ENCODE peak calls at places on chromosomes 1 and 21, in four cellular contexts. One of them, this sample, is unnamed.

GRCh38 chr1:234260578-234260977 is 112.7 kb upstream of the COA6 start:
- DNase-seq in AG10803: no peak
- DNase-seq in ovary: no peak
- DNase-seq in tibial artery: no peak
- DNase-seq in this sample: peak

GRCh38 chr1:164310166-164310565 is 248.8 kb upstream of the PBX1 start:
- DNase-seq in AG10803: peak
- DNase-seq in ovary: no peak
- DNase-seq in tibial artery: no peak
- DNase-seq in this sample: peak

GRCh38 chr1:154295408-154296235 is 23.2 kb downstream of the HAX1 start:
- DNase-seq in AG10803: no peak
- DNase-seq in ovary: no peak
- DNase-seq in tibial artery: no peak
- DNase-seq in this sample: no peak

GRCh38 chr1:206505702-206506375 is 1.5 kb upstream of the RASSF5 start:
- DNase-seq in AG10803: peak
- DNase-seq in ovary: no peak
- DNase-seq in tibial artery: no peak
- DNase-seq in this sample: peak

GRCh38 chr1:229388876-229389580 is 44.9 kb downstream of the ACTA1 start:
- DNase-seq in AG10803: peak
- DNase-seq in ovary: no peak
- DNase-seq in tibial artery: no peak
- DNase-seq in this sample: no peak

GRCh38 chr1:54111624-54112023 is 41.2 kb downstream of the CDCP2 start:
- DNase-seq in AG10803: no peak
- DNase-seq in ovary: no peak
- DNase-seq in tibial artery: no peak
- DNase-seq in this sample: no peak

GRCh38 chr1:208278638-208279037 is 34.5 kb upstream of the PLXNA2 start:
- DNase-seq in AG10803: no peak
- DNase-seq in ovary: no peak
- DNase-seq in tibial artery: no peak
- DNase-seq in this sample: no peak

GRCh38 chr1:17919525-17920439 is 164.6 kb downstream of the ACTL8 start:
- DNase-seq in AG10803: peak
- DNase-seq in ovary: no peak
- DNase-seq in tibial artery: no peak
- DNase-seq in this sample: peak

GRCh38 chr1:230632273-230632873 is 9.9 kb upstream of the COG2 start:
- DNase-seq in AG10803: peak
- DNase-seq in ovary: no peak
- DNase-seq in tibial artery: no peak
- DNase-seq in this sample: peak

GRCh38 chr1:165025805-165026204 is 330.7 kb downstream of the LMX1A start:
- DNase-seq in AG10803: no peak
- DNase-seq in ovary: no peak
- DNase-seq in tibial artery: no peak
- DNase-seq in this sample: no peak

GRCh38 chr1:29569971-29570634 is 333.8 kb downstream of the PTPRU start:
- DNase-seq in AG10803: peak
- DNase-seq in ovary: no peak
- DNase-seq in tibial artery: no peak
- DNase-seq in this sample: peak

GRCh38 chr1:101065575-101065974 is 40.0 kb upstream of the DPH5 start:
- DNase-seq in AG10803: no peak
- DNase-seq in ovary: no peak
- DNase-seq in tibial artery: no peak
- DNase-seq in this sample: no peak

GRCh38 chr1:166490437-166490784 is 323.6 kb upstream of the FAM78B start:
- DNase-seq in AG10803: no peak
- DNase-seq in ovary: no peak
- DNase-seq in tibial artery: no peak
- DNase-seq in this sample: no peak

GRCh38 chr21:8993943-8994639 is 1527.3 kb upstream of the TPTE start:
- DNase-seq in AG10803: no peak
- DNase-seq in ovary: no peak
- DNase-seq in tibial artery: no peak
- DNase-seq in this sample: no peak

GRCh38 chr1:27724961-27725373 is 794 bp upstream of the FAM76A start:
- DNase-seq in AG10803: peak
- DNase-seq in ovary: peak
- DNase-seq in tibial artery: peak
- DNase-seq in this sample: peak

GRCh38 chr1:29202053-29202452 is 20.4 kb upstream of the SRSF4 start:
- DNase-seq in AG10803: peak
- DNase-seq in ovary: no peak
- DNase-seq in tibial artery: no peak
- DNase-seq in this sample: no peak

GRCh38 chr1:77416692-77417450 is 135.1 kb downstream of the AK5 start:
- DNase-seq in AG10803: no peak
- DNase-seq in ovary: no peak
- DNase-seq in tibial artery: no peak
- DNase-seq in this sample: peak

GRCh38 chr1:47930215-47930885 is 66.8 kb downstream of the TRABD2B start:
- DNase-seq in AG10803: no peak
- DNase-seq in ovary: no peak
- DNase-seq in tibial artery: no peak
- DNase-seq in this sample: no peak

GRCh38 chr1:19087737-19088594 is 122.1 kb downstream of the UBR4 start:
- DNase-seq in AG10803: no peak
- DNase-seq in ovary: no peak
- DNase-seq in tibial artery: no peak
- DNase-seq in this sample: no peak

GRCh38 chr1:14323665-14324630 is 274.5 kb upstream of the KAZN start:
- DNase-seq in AG10803: no peak
- DNase-seq in ovary: no peak
- DNase-seq in tibial artery: no peak
- DNase-seq in this sample: no peak

GRCh38 chr1:34532113-34532512 is 222.7 kb upstream of the GJB5 start:
- DNase-seq in AG10803: no peak
- DNase-seq in ovary: no peak
- DNase-seq in tibial artery: no peak
- DNase-seq in this sample: no peak

GRCh38 chr1:17194981-17195528 is 9.9 kb upstream of the PADI1 start:
- DNase-seq in AG10803: no peak
- DNase-seq in ovary: no peak
- DNase-seq in tibial artery: no peak
- DNase-seq in this sample: no peak

GRCh38 chr1:101253976-101254660 is 17.3 kb downstream of the S1PR1 start:
- DNase-seq in AG10803: peak
- DNase-seq in ovary: no peak
- DNase-seq in tibial artery: no peak
- DNase-seq in this sample: peak

GRCh38 chr1:209029737-209030136 is 553.8 kb upstream of the CAMK1G start:
- DNase-seq in AG10803: no peak
- DNase-seq in ovary: no peak
- DNase-seq in tibial artery: no peak
- DNase-seq in this sample: no peak

GRCh38 chr1:181087400-181087901 is 1.0 kb upstream of the IER5 start:
- DNase-seq in AG10803: no peak
- DNase-seq in ovary: no peak
- DNase-seq in tibial artery: no peak
- DNase-seq in this sample: no peak

GRCh38 chr1:14565076-14565475 is 33.4 kb upstream of the KAZN start:
- DNase-seq in AG10803: no peak
- DNase-seq in ovary: no peak
- DNase-seq in tibial artery: no peak
- DNase-seq in this sample: no peak

GRCh38 chr1:30655672-30656071 is 67.7 kb downstream of the MATN1 start:
- DNase-seq in AG10803: no peak
- DNase-seq in ovary: no peak
- DNase-seq in tibial artery: no peak
- DNase-seq in this sample: no peak

DNA sequence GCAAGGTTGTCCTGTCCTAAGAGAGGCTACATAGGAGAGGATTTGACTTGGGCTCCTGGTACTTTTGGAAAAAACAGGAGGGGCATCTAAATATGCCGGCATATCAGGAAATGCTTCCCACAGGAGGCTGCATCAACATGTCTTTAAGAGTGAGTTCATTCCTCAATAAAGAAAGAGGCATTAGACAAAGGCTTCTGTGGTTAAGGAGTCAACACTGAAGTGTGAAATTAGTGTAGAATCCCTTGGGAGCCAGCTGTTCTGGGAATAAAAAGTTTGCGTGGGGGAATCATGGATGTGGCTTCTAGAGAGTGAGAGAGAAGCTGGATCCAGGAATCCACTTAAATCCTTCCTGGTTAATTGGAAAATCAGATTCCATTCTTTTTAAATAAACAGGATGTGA is 69.5 kb downstream of the DNM3 start:
- DNase-seq in AG10803: no peak
- DNase-seq in ovary: no peak
- DNase-seq in tibial artery: no peak
- DNase-seq in this sample: no peak
- H3K4me3 ChIP-seq in AG10803: no peak
- H3K4me3 ChIP-seq in ovary: no peak
- H3K4me3 ChIP-seq in tibial artery: no peak
- H3K4me3 ChIP-seq in this sample: no peak

DNA sequence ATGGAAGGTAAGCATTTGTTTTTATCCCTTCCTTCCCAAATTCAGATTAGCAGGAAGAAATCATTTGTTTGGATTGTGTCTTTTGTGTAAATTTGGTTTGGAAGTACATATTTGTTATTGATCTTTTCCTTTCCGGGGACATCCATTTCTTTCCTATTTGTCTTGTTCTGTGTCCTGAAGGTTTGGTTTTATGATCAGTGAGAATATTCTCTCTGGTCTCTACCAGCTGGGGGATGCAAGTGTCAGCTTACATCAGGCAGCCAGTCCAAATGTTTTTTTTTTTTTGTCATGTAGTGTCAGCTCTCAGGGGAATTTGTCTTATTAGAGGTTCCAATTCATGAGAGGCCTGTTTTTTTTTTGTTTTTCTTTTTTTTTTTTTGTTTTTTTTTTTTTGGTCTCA is 479.2 kb upstream of the LRRC7 start:
- DNase-seq in AG10803: no peak
- DNase-seq in ovary: no peak
- DNase-seq in tibial artery: no peak
- DNase-seq in this sample: no peak
- TF ChIP-seq CTCF in AG10803: no peak
- TF ChIP-seq CTCF in ovary: no peak
- TF ChIP-seq CTCF in tibial artery: no peak
- TF ChIP-seq CTCF in this sample: no peak

DNA sequence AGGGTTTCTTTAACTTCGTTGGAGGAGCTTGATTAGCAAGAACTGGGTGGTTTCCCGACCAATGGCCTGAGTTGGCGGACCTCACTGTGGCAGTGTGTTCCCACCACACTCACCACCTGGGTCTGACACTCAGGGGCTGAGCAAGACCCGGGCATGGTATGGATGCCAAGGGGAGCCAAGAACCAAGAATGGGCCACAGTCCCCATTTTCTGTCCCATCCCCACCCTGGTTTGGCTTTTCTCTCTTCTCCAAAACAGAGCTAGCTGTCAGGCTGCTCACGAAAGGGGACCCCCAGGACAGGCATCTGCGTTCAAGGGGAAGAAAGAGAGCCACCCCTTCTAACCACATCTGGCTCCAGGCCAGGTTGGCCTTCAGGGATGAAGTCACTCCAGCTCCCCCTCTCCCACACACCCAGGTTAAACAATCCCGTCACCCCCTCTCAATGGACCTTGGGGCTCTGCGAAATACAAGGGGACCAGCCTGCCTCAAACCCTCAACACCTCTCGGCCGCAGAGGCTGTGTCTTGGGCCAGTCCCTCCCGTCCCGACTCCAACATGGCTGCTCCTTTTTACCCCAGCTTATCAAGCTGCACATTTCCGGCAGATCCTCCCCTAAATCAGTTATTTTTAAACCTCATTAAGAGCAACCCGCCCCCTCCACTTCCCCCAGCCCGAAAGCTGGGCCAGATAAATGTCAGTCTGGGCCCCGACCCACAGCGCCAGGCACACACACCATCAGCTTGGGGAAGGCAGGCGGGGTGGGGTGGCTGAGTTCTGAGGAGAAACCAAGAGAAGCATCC is 3.4 kb downstream of the TAGLN2 start:
- DNase-seq in AG10803: no peak
- DNase-seq in ovary: no peak
- DNase-seq in tibial artery: no peak
- DNase-seq in this sample: peak
- H3K4me3 ChIP-seq in AG10803: peak
- H3K4me3 ChIP-seq in ovary: no peak
- H3K4me3 ChIP-seq in tibial artery: peak
- H3K4me3 ChIP-seq in this sample: peak

GRCh38 chr1:228225165-228225710 is 17.4 kb downstream of the OBSCN start:
- DNase-seq in AG10803: no peak
- DNase-seq in ovary: no peak
- DNase-seq in tibial artery: no peak
- DNase-seq in this sample: no peak

GRCh38 chr1:228226141-228226874 is 18.5 kb downstream of the OBSCN start:
- DNase-seq in AG10803: no peak
- DNase-seq in ovary: no peak
- DNase-seq in tibial artery: no peak
- DNase-seq in this sample: no peak

GRCh38 chr1:228225740-228226139 is 17.9 kb downstream of the OBSCN start:
- DNase-seq in AG10803: no peak
- DNase-seq in ovary: no peak
- DNase-seq in tibial artery: no peak
- DNase-seq in this sample: no peak

GRCh38 chr1:228228601-228229074 is 20.8 kb downstream of the OBSCN start:
- DNase-seq in AG10803: peak
- DNase-seq in ovary: no peak
- DNase-seq in tibial artery: no peak
- DNase-seq in this sample: peak

DNA sequence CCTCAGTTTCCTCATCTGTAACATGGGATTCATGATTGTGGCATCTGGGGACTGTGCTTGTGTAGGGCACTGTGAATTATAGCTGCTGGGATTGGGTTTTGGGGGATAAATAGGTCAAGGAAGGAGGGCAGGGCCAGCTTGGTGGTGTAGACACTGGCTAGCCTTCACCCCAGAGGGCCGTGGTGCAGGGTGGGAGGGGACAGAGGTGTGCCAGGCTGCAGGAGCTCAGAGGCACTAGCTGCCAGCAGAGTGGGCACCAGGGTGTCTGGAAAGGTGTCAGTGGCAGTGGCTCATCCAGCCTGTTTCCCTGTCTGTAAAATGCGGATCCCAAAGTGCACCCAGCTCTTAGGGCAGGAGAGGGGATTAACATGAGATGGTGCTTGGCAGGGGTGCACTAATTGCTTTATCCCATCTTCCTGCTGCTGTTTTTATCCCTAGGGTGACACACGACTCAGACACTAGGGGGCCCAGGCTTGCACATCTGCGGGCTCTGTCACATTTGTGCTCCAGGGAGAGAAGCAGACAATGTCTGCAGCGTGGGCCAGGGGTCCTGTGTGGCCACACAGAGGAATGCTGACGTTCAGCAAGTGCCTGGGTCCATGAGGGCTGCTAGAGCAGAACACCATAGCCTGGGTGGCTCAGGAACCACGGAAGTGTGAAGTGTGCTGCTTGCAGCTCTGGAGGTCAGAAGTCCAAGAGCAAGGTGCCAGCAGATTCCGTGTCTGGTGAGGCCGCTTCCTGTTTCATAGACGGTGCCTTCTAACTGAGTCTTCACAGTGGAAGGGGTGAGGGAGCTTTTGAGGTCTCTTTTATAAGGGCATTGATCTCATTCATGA is 19.3 kb downstream of the OBSCN start:
- DNase-seq in AG10803: peak
- DNase-seq in ovary: no peak
- DNase-seq in tibial artery: no peak
- DNase-seq in this sample: peak
- TF ChIP-seq CTCF in AG10803: peak
- TF ChIP-seq CTCF in ovary: no peak
- TF ChIP-seq CTCF in tibial artery: no peak
- TF ChIP-seq CTCF in this sample: peak

GRCh38 chr1:158014702-158015320 is 21.4 kb downstream of the KIRREL1 start:
- DNase-seq in AG10803: no peak
- DNase-seq in ovary: no peak
- DNase-seq in tibial artery: no peak
- DNase-seq in this sample: no peak
- H3K4me3 ChIP-seq in AG10803: no peak
- H3K4me3 ChIP-seq in ovary: no peak
- H3K4me3 ChIP-seq in tibial artery: peak
- H3K4me3 ChIP-seq in this sample: no peak